ENCODE peak calls at places on chromosome 1, in seven cellular contexts. N is sciatic nerve; W is AG08395; L is adrenal gland; J is HTR-8/SVneo; G is left cardiac atrium; A is stimulated activated CD4-positive, alpha-beta T cell treated with anti-CD3 and anti-CD28 coated beads, Interleukin-12 subunit alpha, Interleukin-12 subunit beta, amount 100 ng/mL, for 48 hours. Y is an unnamed sample.

GRCh38 chr1:203129501-203130231 is 2.1 kb downstream of the ADORA1 start:
- DNase-seq in N (peak; percentile 67), A (no peak), L (peak; percentile 61), J (no peak), W (no peak), G (peak; percentile 68), Y (no peak)

GRCh38 chr1:34694383-34694782 is 60.5 kb upstream of the GJB5 start:
- DNase-seq in N (no peak), W (no peak), G (no peak), J (no peak), A (no peak), L (no peak), Y (no peak)

GRCh38 chr1:227378876-227379554 is 60.7 kb upstream of the CDC42BPA start:
- DNase-seq in J (no peak), A (no peak), G (no peak), N (no peak), W (no peak), L (no peak), Y (no peak)

GRCh38 chr1:63773815-63774616 is at the start of gene ROR1:
- DNase-seq in A (peak; percentile 67), J (peak; percentile 66), L (peak; percentile 85), G (peak; percentile 88), N (peak; percentile 92), W (peak; percentile 91), Y (peak; percentile 76)

GRCh38 chr1:228955691-228956090 is 220.4 kb downstream of the RHOU start:
- DNase-seq in A (no peak), W (peak; percentile 83), G (no peak), N (no peak), J (peak; percentile 59), L (no peak), Y (no peak)

GRCh38 chr1:77133731-77134358 is 85.4 kb downstream of the PIGK start:
- DNase-seq in W (no peak), N (no peak), J (no peak), L (no peak), A (no peak), G (no peak), Y (no peak)

GRCh38 chr1:30662291-30662840 is 61.0 kb downstream of the MATN1 start:
- DNase-seq in G (no peak), L (no peak), A (no peak), W (no peak), J (no peak), N (no peak), Y (no peak)

GRCh38 chr1:113868387-113869083 is 3.0 kb downstream of the PTPN22 start:
- DNase-seq in N (no peak), L (no peak), W (peak; percentile 56), G (no peak), J (no peak), A (no peak), Y (no peak)

GRCh38 chr1:84089470-84090261 is 54.4 kb upstream of the PRKACB start:
- DNase-seq in A (no peak), W (no peak), G (no peak), J (peak; percentile 34), N (no peak), L (no peak), Y (no peak)

GRCh38 chr1:185646202-185646683 is 87.9 kb upstream of the HMCN1 start:
- DNase-seq in W (peak; percentile 90), G (peak; percentile 41), J (peak; percentile 82), A (no peak), N (no peak), L (peak; percentile 77), Y (no peak)

GRCh38 chr1:51644533-51645197 is 27.8 kb downstream of the OSBPL9 start:
- DNase-seq in L (no peak), A (no peak), N (no peak), J (peak; percentile 30), W (peak; percentile 65), G (peak; percentile 34), Y (no peak)

GRCh38 chr1:37186246-37186756 is 152.0 kb upstream of the GRIK3 start:
- DNase-seq in G (no peak), W (no peak), J (no peak), N (no peak), A (no peak), L (no peak), Y (no peak)

GRCh38 chr1:156667968-156668709 is 9.1 kb downstream of the NES start:
- DNase-seq in L (no peak), W (no peak), A (no peak), G (no peak), J (no peak), N (no peak), Y (no peak)

Y was measured in stimulated activated naive B cell treated with anti-CD40 and anti-IgM and Interleukin-4, amounts not matched to agents 10 μg/mL and 1 μg/mL and 100 μg/mL, for 72 hours.